ENCODE peak calls at places on chromosome 5, in five cellular contexts. A is retinal pigment epithelial cell, D is IMR-90, E is testis, C is stomach. O is an unnamed sample.

GRCh38 chr5:74651710-74652109 is 11.2 kb upstream of the ENC1 start:
- DNase-seq in E (no peak), A (no peak), C (peak; percentile 39), D (no peak), O (no peak)

GRCh38 chr5:159341914-159342313 is 11.6 kb upstream of the IL12B start:
- DNase-seq in A (peak; percentile 68), D (peak; percentile 71), E (peak; percentile 69), C (no peak), O (no peak)

GRCh38 chr5:178341091-178341960 is 108.7 kb upstream of the PHYKPL start:
- DNase-seq in D (no peak), C (no peak), A (no peak), E (no peak), O (no peak)

GRCh38 chr5:173496129-173496882 is 120.1 kb downstream of the BOD1 start:
- DNase-seq in A (no peak), E (peak; percentile 26), D (peak; percentile 63), C (peak; percentile 58), O (no peak)

GRCh38 chr5:38463634-38464521 is 92.6 kb downstream of the LIFR start:
- DNase-seq in A (peak; percentile 34), C (no peak), D (peak; percentile 93), E (peak; percentile 57), O (peak; percentile 85)

GRCh38 chr5:171795381-171795780 is 9.8 kb downstream of the SMIM23 start:
- DNase-seq in C (no peak), D (no peak), E (no peak), A (no peak), O (no peak)

GRCh38 chr5:25345240-25345771 is 700.5 kb upstream of the CDH10 start:
- DNase-seq in E (no peak), C (no peak), A (no peak), D (no peak), O (no peak)

GRCh38 chr5:88833371-88834107 is 49.4 kb downstream of the MEF2C start:
- DNase-seq in E (peak; percentile 57), D (peak; percentile 74), A (no peak), C (no peak), O (no peak)

GRCh38 chr5:126178521-126178920 is 244.7 kb upstream of the GRAMD2B start:
- DNase-seq in D (peak; percentile 17), E (no peak), C (no peak), A (peak; percentile 99), O (no peak)

GRCh38 chr5:1106385-1107166 is 5.3 kb downstream of the SLC12A7 start:
- DNase-seq in E (no peak), D (no peak), C (no peak), A (no peak), O (no peak)

GRCh38 chr5:121737120-121737519 is 114.6 kb upstream of the FTMT start:
- DNase-seq in A (no peak), C (no peak), E (no peak), D (no peak), O (no peak)

GRCh38 chr5:131973089-131973712 is 27.7 kb upstream of the MEIKIN start:
- DNase-seq in A (no peak), E (no peak), C (no peak), D (no peak), O (no peak)

GRCh38 chr5:38162625-38163024 is 95.7 kb upstream of the EGFLAM start:
- DNase-seq in D (peak; percentile 8), A (no peak), E (no peak), C (no peak), O (no peak)

DNA sequence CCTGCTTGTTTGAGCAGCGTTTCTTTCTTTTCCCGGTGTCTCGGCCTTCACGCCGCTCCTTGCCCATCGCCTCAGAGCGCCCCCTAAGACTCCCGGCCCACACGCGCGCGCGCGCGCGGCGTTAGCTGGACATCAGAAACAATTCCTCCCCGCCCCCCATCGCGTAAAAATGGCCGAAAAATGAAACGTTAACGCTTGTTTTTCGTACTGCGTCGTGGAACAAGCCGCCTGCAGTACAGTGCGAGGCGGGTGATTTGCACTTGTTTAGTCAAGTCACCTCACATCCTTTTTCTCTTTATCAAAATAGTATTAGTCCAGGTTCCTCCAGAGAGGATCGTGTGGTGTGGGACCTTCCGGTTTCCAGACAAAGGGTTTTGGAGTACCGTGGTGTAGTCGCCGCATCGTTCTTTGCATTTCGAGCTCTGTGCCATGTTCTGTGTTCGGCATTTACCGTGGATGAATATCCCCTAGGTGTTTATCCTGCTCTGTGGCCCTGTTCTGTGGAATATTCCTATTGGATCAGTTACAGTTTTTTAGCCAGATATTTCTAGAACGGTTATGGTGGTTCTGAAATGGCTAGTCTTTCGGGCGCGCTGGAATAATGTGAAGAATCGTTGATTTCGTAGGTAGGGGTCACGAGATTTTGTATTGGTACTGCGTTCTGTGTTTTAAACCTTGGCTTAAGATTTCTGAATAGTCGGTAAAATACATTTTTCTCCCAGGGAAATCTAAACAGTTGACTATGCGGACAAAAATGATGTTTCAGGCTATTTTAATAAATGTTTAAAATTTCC is 1.0 kb downstream of the MATR3 start:
- DNase-seq in A (no peak), E (peak; percentile 87), D (peak; percentile 82), C (peak; percentile 68), O (no peak)
- TF ChIP-seq CTCF in A (peak; percentile 51), E (no peak), D (peak; percentile 43), C (no peak), O (peak; percentile 45)

GRCh38 chr5:174752121-174752520 is 27.7 kb downstream of the MSX2 start:
- DNase-seq in D (no peak), A (no peak), E (no peak), C (no peak), O (no peak)
- H3K4me3 ChIP-seq in D (no peak overlapping the region), A (peak overlapping the region; percentile 54), E (no peak overlapping the region), C (no peak overlapping the region), O (no peak overlapping the region)

DNA sequence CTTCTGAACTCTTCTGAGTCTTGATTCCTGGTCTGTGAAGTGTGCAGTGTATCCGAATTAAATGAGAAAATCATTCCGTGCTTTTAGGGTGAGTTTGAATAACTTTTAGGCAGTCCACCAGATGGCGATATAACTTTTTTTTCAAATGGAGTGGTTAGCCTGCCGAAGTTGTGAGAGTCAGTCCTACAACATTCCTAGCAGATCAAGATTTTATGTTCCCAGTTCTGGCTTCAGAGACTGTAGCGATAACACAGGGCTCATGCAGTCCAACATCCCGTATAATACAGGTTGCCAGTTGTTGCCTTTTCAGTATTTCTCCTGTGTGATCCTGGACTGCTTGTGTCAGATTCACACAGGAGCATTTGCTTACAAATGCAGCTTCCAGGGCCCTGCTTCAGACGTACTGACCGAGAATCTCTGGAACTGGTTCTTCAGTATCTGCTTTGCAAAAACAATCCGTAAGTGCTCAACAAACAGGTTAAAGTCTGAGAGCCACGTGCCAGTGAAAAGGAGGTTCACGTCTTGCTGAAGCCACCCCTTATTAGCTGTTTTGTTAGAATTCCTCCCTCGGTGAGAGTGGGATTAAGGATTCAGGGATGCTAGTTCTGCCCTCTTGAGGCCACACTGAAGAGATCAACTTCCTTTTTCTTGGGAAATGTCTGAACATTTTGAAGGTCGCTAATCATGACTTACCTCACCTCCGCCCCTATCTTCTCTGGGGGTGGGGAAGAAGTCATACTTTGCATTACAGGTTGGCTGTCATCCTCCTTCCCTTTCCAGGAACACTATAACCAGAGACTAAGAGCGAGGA is 22.8 kb downstream of the SMIM3 start:
- DNase-seq in C (no peak), D (peak; percentile 77), E (peak; percentile 51), A (no peak), O (peak; percentile 61)
- TF ChIP-seq CTCF in C (peak; percentile 52), D (peak; percentile 66), E (peak; percentile 78), A (peak; percentile 51), O (peak; percentile 59)

GRCh38 chr5:157576678-157577077 is 1.1 kb upstream of the ADAM19 start:
- DNase-seq in E (no peak), C (no peak), A (no peak), D (no peak), O (no peak)
- H3K4me3 ChIP-seq in E (no peak overlapping the region), C (no peak overlapping the region), A (no peak overlapping the region), D (no peak overlapping the region), O (no peak overlapping the region)

DNA sequence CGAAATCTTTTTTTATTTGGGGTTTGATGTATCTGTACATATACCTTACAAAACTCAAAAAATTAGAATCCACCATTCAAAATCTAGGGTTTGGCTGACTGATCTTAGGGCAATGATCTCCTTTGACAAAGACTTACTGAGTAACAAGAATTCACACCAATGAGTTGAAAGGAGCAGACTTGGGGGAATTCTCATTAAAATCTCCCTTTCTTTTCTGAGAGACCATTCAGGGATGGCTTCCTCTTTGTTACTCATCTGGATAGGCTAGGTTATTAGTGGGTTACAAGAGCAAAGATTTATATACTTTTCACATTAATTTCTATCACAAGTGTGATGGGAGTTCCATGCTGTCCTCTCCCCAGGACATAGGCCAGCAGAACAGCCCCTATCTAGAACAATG is 661.0 kb downstream of the KCTD16 start:
- DNase-seq in D (no peak), A (no peak), E (no peak), C (no peak), O (no peak)
- TF ChIP-seq CTCF in D (no peak), A (no peak), E (no peak), C (no peak), O (no peak)

GRCh38 chr5:180620014-180620413 is 28.7 kb upstream of the SCGB3A1 start:
- DNase-seq in A (no peak), E (no peak), C (no peak), D (no peak), O (no peak)

GRCh38 chr5:180618487-180618829 is 27.2 kb upstream of the SCGB3A1 start:
- DNase-seq in D (no peak), E (no peak), A (no peak), C (no peak), O (no peak)

GRCh38 chr5:180618830-180619562 is 27.7 kb upstream of the SCGB3A1 start:
- DNase-seq in E (peak; percentile 63), C (no peak), D (peak; percentile 47), A (peak; percentile 3), O (no peak)

GRCh38 chr5:180621311-180621710 is 28.1 kb downstream of the FLT4 start:
- DNase-seq in D (no peak), C (no peak), E (no peak), A (no peak), O (no peak)

GRCh38 chr5:180619563-180619915 is 28.2 kb upstream of the SCGB3A1 start:
- DNase-seq in A (no peak), C (no peak), D (no peak), E (no peak), O (no peak)
- H3K4me3 ChIP-seq in A (no peak overlapping the region), C (no peak overlapping the region), D (no peak overlapping the region), E (no peak overlapping the region), O (no peak overlapping the region)

GRCh38 chr5:98769256-98770157 is 4.0 kb upstream of the RGMB start:
- DNase-seq in A (no peak), D (peak; percentile 92), E (peak; percentile 81), C (peak; percentile 38), O (no peak)
- TF ChIP-seq CTCF in A (peak; percentile 8), D (peak; percentile 18), E (no peak), C (no peak), O (no peak)

GRCh38 chr5:150846651-150847333 is 471 bp downstream of the IRGM start:
- DNase-seq in A (peak; percentile 45), D (peak; percentile 88), E (peak; percentile 65), C (no peak), O (peak; percentile 56)
- H3K4me3 ChIP-seq in A (no peak overlapping the region), D (no peak overlapping the region), E (no peak overlapping the region), C (no peak overlapping the region), O (no peak overlapping the region)

O was measured in epithelial cell of proximal tubule.